ENCODE peak calls at places on chromosomes 7 and 10, in eight cellular contexts. One of them, this sample, is unnamed. For H3K4me1, the result is how much of the 10 kb centered on the place peaks cover.

GRCh38 chr7:12031638-12032037 is 179.5 kb upstream of the TMEM106B start:
- DNase-seq in sigmoid colon: no peak
- DNase-seq in tibial nerve: no peak
- DNase-seq in body of pancreas: no peak
- DNase-seq in spleen: no peak
- DNase-seq in adrenal gland: no peak
- DNase-seq in prostate gland: no peak
- DNase-seq in transverse colon: no peak
- DNase-seq in this sample: no peak

GRCh38 chr7:123798527-123799188 is 46.3 kb upstream of the HYAL4 start:
- DNase-seq in spleen: no peak
- DNase-seq in body of pancreas: no peak
- DNase-seq in sigmoid colon: no peak
- DNase-seq in adrenal gland: no peak
- DNase-seq in transverse colon: no peak
- DNase-seq in prostate gland: no peak
- DNase-seq in tibial nerve: no peak
- DNase-seq in this sample: no peak

GRCh38 chr7:468681-469590 is 50.7 kb downstream of the PDGFA start:
- DNase-seq in tibial nerve: no peak
- DNase-seq in adrenal gland: peak
- DNase-seq in transverse colon: no peak
- DNase-seq in body of pancreas: peak
- DNase-seq in prostate gland: no peak
- DNase-seq in spleen: peak
- DNase-seq in sigmoid colon: peak
- DNase-seq in this sample: no peak

GRCh38 chr10:110448682-110449418 is 48.9 kb upstream of the DUSP5 start:
- DNase-seq in sigmoid colon: peak
- DNase-seq in spleen: peak
- DNase-seq in adrenal gland: no peak
- DNase-seq in tibial nerve: no peak
- DNase-seq in transverse colon: no peak
- DNase-seq in body of pancreas: no peak
- DNase-seq in prostate gland: no peak
- DNase-seq in this sample: no peak

GRCh38 chr7:93894966-93895650 is 4.6 kb upstream of the TFPI2 start:
- DNase-seq in sigmoid colon: no peak
- DNase-seq in adrenal gland: no peak
- DNase-seq in prostate gland: no peak
- DNase-seq in tibial nerve: no peak
- DNase-seq in body of pancreas: no peak
- DNase-seq in transverse colon: no peak
- DNase-seq in spleen: no peak
- DNase-seq in this sample: no peak

GRCh38 chr7:114087674-114088539 is 169.1 kb upstream of the PPP1R3A start:
- DNase-seq in body of pancreas: peak
- DNase-seq in tibial nerve: no peak
- DNase-seq in transverse colon: peak
- DNase-seq in sigmoid colon: peak
- DNase-seq in prostate gland: peak
- DNase-seq in adrenal gland: peak
- DNase-seq in spleen: no peak
- DNase-seq in this sample: peak

GRCh38 chr10:6133331-6134098 is 44.7 kb downstream of the RBM17 start:
- DNase-seq in prostate gland: no peak
- DNase-seq in tibial nerve: no peak
- DNase-seq in transverse colon: no peak
- DNase-seq in body of pancreas: no peak
- DNase-seq in spleen: peak
- DNase-seq in adrenal gland: no peak
- DNase-seq in sigmoid colon: peak
- DNase-seq in this sample: no peak

GRCh38 chr7:37315752-37316711 is 132.6 kb downstream of the ELMO1 start:
- DNase-seq in prostate gland: no peak
- DNase-seq in tibial nerve: peak
- DNase-seq in body of pancreas: no peak
- DNase-seq in transverse colon: no peak
- DNase-seq in adrenal gland: no peak
- DNase-seq in sigmoid colon: peak
- DNase-seq in spleen: no peak
- DNase-seq in this sample: no peak

GRCh38 chr10:105253843-105254242 is 612.8 kb downstream of the SORCS3 start:
- DNase-seq in tibial nerve: no peak
- DNase-seq in transverse colon: no peak
- DNase-seq in prostate gland: no peak
- DNase-seq in spleen: no peak
- DNase-seq in adrenal gland: no peak
- DNase-seq in sigmoid colon: no peak
- DNase-seq in body of pancreas: no peak
- DNase-seq in this sample: no peak

GRCh38 chr10:102188298-102188940 is 36.2 kb downstream of the NOLC1 start:
- DNase-seq in transverse colon: peak
- DNase-seq in sigmoid colon: no peak
- DNase-seq in adrenal gland: no peak
- DNase-seq in prostate gland: no peak
- DNase-seq in spleen: no peak
- DNase-seq in tibial nerve: no peak
- DNase-seq in body of pancreas: no peak
- DNase-seq in this sample: no peak
- H3K4me1 ChIP-seq in transverse colon: under half
- H3K4me1 ChIP-seq in sigmoid colon: under half
- H3K4me1 ChIP-seq in adrenal gland: under half
- H3K4me1 ChIP-seq in prostate gland: under half
- H3K4me1 ChIP-seq in spleen: under half
- H3K4me1 ChIP-seq in tibial nerve: under half
- H3K4me1 ChIP-seq in body of pancreas: under half
- H3K4me1 ChIP-seq in this sample: under half

DNA sequence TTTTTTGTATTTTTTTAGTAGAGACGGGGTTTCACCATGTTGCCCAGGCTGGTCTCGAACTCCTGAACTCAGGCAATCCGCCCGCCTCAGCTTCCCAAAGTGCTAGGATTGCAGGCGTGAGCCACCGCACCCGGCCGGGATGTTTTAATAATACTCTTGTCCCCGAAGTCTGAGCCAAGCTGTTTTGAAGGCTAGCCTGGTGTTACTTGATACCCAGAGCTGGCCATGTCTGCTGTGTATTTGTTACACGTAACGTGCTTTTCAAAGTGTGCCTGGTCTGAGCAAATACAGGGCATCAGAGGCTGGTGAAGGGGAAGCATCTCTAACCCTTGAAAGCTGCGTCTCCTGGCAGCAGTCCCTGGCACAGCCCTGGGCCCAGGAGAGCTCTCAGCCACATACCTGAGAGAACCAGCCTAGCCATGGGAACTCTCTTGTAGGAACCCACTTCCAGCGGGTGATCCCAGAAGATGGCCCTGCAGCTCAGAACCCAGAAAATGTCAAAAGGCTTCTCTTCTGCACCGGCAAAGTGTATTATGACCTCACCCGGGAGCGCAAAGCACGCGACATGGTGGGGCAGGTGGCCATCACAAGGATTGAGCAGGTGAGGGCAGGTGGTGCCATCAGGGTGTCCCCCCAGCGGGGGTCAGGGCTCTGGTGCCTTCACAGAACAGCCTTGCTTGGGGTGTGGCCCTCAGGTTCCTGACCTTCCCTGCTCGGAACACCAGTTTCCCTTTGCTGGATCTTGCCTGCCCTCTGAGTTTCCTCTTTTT is 41.7 kb upstream of the ZMIZ2 start:
- DNase-seq in adrenal gland: no peak
- DNase-seq in prostate gland: no peak
- DNase-seq in tibial nerve: no peak
- DNase-seq in body of pancreas: no peak
- DNase-seq in spleen: peak
- DNase-seq in sigmoid colon: no peak
- DNase-seq in transverse colon: no peak
- DNase-seq in this sample: peak
- TF ChIP-seq POLR2A in adrenal gland: no peak
- TF ChIP-seq POLR2A in prostate gland: no peak
- TF ChIP-seq POLR2A in tibial nerve: no peak
- TF ChIP-seq POLR2A in body of pancreas: no peak
- TF ChIP-seq POLR2A in spleen: no peak
- TF ChIP-seq POLR2A in sigmoid colon: no peak
- TF ChIP-seq POLR2A in transverse colon: no peak
- TF ChIP-seq POLR2A in this sample: no peak

GRCh38 chr7:99531354-99531765 is 20.6 kb downstream of the FAM200A start:
- DNase-seq in adrenal gland: no peak
- DNase-seq in tibial nerve: no peak
- DNase-seq in body of pancreas: no peak
- DNase-seq in spleen: no peak
- DNase-seq in prostate gland: no peak
- DNase-seq in transverse colon: no peak
- DNase-seq in sigmoid colon: no peak
- DNase-seq in this sample: no peak
- H3K4me3 ChIP-seq in adrenal gland: no peak
- H3K4me3 ChIP-seq in tibial nerve: no peak
- H3K4me3 ChIP-seq in body of pancreas: no peak
- H3K4me3 ChIP-seq in spleen: no peak
- H3K4me3 ChIP-seq in prostate gland: no peak
- H3K4me3 ChIP-seq in transverse colon: no peak
- H3K4me3 ChIP-seq in sigmoid colon: no peak
- H3K4me3 ChIP-seq in this sample: no peak

GRCh38 chr10:79246606-79247275 is 100.5 kb upstream of the PPIF start:
- DNase-seq in adrenal gland: peak
- DNase-seq in spleen: no peak
- DNase-seq in transverse colon: no peak
- DNase-seq in tibial nerve: peak
- DNase-seq in sigmoid colon: peak
- DNase-seq in body of pancreas: peak
- DNase-seq in prostate gland: no peak
- DNase-seq in this sample: peak

GRCh38 chr10:79250259-79250658 is 97.0 kb upstream of the PPIF start:
- DNase-seq in tibial nerve: no peak
- DNase-seq in body of pancreas: no peak
- DNase-seq in sigmoid colon: no peak
- DNase-seq in prostate gland: no peak
- DNase-seq in transverse colon: peak
- DNase-seq in spleen: peak
- DNase-seq in adrenal gland: no peak
- DNase-seq in this sample: no peak

GRCh38 chr10:79249156-79250121 is 97.8 kb upstream of the PPIF start:
- DNase-seq in adrenal gland: no peak
- DNase-seq in transverse colon: no peak
- DNase-seq in tibial nerve: no peak
- DNase-seq in spleen: no peak
- DNase-seq in sigmoid colon: no peak
- DNase-seq in prostate gland: no peak
- DNase-seq in body of pancreas: no peak
- DNase-seq in this sample: no peak

GRCh38 chr10:79247373-79248137 is 99.7 kb upstream of the PPIF start:
- DNase-seq in transverse colon: no peak
- DNase-seq in sigmoid colon: no peak
- DNase-seq in prostate gland: no peak
- DNase-seq in tibial nerve: no peak
- DNase-seq in spleen: no peak
- DNase-seq in body of pancreas: no peak
- DNase-seq in adrenal gland: no peak
- DNase-seq in this sample: no peak

GRCh38 chr10:79248341-79248931 is 98.8 kb upstream of the PPIF start:
- DNase-seq in adrenal gland: peak
- DNase-seq in sigmoid colon: peak
- DNase-seq in body of pancreas: no peak
- DNase-seq in transverse colon: peak
- DNase-seq in tibial nerve: peak
- DNase-seq in spleen: peak
- DNase-seq in prostate gland: no peak
- DNase-seq in this sample: no peak
- H3K4me1 ChIP-seq in adrenal gland: under half
- H3K4me1 ChIP-seq in sigmoid colon: half or more
- H3K4me1 ChIP-seq in body of pancreas: half or more
- H3K4me1 ChIP-seq in transverse colon: half or more
- H3K4me1 ChIP-seq in tibial nerve: half or more
- H3K4me1 ChIP-seq in spleen: half or more
- H3K4me1 ChIP-seq in prostate gland: under half
- H3K4me1 ChIP-seq in this sample: half or more

GRCh38 chr10:132422931-132423813 is 26.2 kb downstream of the PWWP2B start:
- DNase-seq in sigmoid colon: no peak
- DNase-seq in tibial nerve: no peak
- DNase-seq in body of pancreas: no peak
- DNase-seq in transverse colon: no peak
- DNase-seq in adrenal gland: no peak
- DNase-seq in prostate gland: no peak
- DNase-seq in spleen: peak
- DNase-seq in this sample: no peak

GRCh38 chr10:132423966-132424847 is 27.2 kb downstream of the PWWP2B start:
- DNase-seq in sigmoid colon: no peak
- DNase-seq in spleen: peak
- DNase-seq in body of pancreas: no peak
- DNase-seq in transverse colon: no peak
- DNase-seq in prostate gland: peak
- DNase-seq in tibial nerve: no peak
- DNase-seq in adrenal gland: no peak
- DNase-seq in this sample: no peak

GRCh38 chr10:132427939-132428367 is 31.0 kb downstream of the PWWP2B start:
- DNase-seq in sigmoid colon: no peak
- DNase-seq in tibial nerve: no peak
- DNase-seq in transverse colon: no peak
- DNase-seq in adrenal gland: no peak
- DNase-seq in spleen: no peak
- DNase-seq in prostate gland: no peak
- DNase-seq in body of pancreas: no peak
- DNase-seq in this sample: no peak

GRCh38 chr10:132427071-132427771 is 30.2 kb downstream of the PWWP2B start:
- DNase-seq in sigmoid colon: no peak
- DNase-seq in spleen: peak
- DNase-seq in prostate gland: no peak
- DNase-seq in adrenal gland: no peak
- DNase-seq in transverse colon: no peak
- DNase-seq in body of pancreas: no peak
- DNase-seq in tibial nerve: no peak
- DNase-seq in this sample: no peak

DNA sequence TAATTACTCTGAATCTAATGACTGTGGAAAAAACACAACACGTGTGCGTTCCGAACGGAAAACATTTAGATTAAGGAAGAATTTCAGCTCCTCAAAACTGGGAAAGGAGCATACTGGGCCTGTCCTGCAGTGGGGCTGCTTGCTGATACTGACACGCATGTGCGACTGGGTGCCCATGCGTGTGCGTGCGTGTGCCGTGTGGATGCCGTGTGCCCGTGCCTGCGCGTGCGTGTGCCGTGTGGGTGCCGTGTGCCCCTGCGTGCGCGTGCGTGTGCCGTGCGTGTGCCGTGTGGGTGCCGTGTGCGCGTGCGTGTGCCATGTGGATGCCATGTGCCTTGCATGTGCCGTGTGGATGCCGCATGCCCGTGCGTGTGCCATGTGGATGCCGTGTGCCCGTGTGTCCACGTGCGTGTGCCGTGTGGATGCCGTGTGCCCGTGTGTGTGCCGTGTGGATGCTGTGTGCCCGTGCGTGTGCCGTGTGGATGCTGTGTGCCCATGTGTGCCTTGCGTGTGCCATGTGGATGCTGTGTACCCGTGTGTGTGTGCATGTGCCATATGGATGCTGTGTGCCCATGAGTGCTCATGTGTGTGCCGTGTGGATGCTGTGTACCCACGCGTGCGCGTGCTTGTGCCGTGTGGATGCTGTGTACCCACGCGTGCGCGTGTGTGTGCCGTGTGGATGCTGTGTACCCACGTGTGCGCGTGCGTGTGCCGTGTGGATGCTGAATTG is 28.2 kb downstream of the PWWP2B start:
- DNase-seq in prostate gland: no peak
- DNase-seq in adrenal gland: no peak
- DNase-seq in sigmoid colon: no peak
- DNase-seq in tibial nerve: no peak
- DNase-seq in body of pancreas: no peak
- DNase-seq in spleen: peak
- DNase-seq in transverse colon: no peak
- DNase-seq in this sample: no peak
- TF ChIP-seq POLR2A in prostate gland: no peak
- TF ChIP-seq POLR2A in adrenal gland: no peak
- TF ChIP-seq POLR2A in sigmoid colon: no peak
- TF ChIP-seq POLR2A in tibial nerve: no peak
- TF ChIP-seq POLR2A in body of pancreas: no peak
- TF ChIP-seq POLR2A in spleen: no peak
- TF ChIP-seq POLR2A in transverse colon: no peak
- TF ChIP-seq POLR2A in this sample: no peak